ENCODE peak calls at places on chromosome 22, in six cellular contexts. One of them, this sample, is unnamed.
A peak's percentile ranks its signal among the peaks of the same experiment; 100 is the strongest.

GRCh38 chr22:32544953-32545558 is 70.4 kb downstream of the FBXO7 start:
- DNase-seq in neural crest cell: no peak
- DNase-seq in body of pancreas: no peak
- DNase-seq in NCI-H510A treated with DMSO at 0.1 percent for 48 hours: no peak
- DNase-seq in EL: peak; percentile 52
- DNase-seq in A549: no peak
- DNase-seq in this sample: no peak

GRCh38 chr22:39188809-39189208 is 36.3 kb upstream of the CBX7 start:
- DNase-seq in neural crest cell: no peak
- DNase-seq in A549: no peak
- DNase-seq in EL: no peak
- DNase-seq in NCI-H510A treated with DMSO at 0.1 percent for 48 hours: no peak
- DNase-seq in body of pancreas: no peak
- DNase-seq in this sample: no peak

GRCh38 chr22:46626911-46627805 is 7.0 kb downstream of the GRAMD4 start:
- DNase-seq in neural crest cell: no peak
- DNase-seq in EL: no peak
- DNase-seq in body of pancreas: no peak
- DNase-seq in NCI-H510A treated with DMSO at 0.1 percent for 48 hours: no peak
- DNase-seq in A549: no peak
- DNase-seq in this sample: no peak

GRCh38 chr22:39149915-39150847 is 2.3 kb downstream of the CBX7 start:
- DNase-seq in body of pancreas: no peak
- DNase-seq in EL: no peak
- DNase-seq in NCI-H510A treated with DMSO at 0.1 percent for 48 hours: no peak
- DNase-seq in neural crest cell: no peak
- DNase-seq in A549: no peak
- DNase-seq in this sample: no peak

GRCh38 chr22:49077586-49077985 is 750.1 kb downstream of the BRD1 start:
- DNase-seq in body of pancreas: no peak
- DNase-seq in NCI-H510A treated with DMSO at 0.1 percent for 48 hours: no peak
- DNase-seq in neural crest cell: no peak
- DNase-seq in A549: no peak
- DNase-seq in EL: no peak
- DNase-seq in this sample: no peak

GRCh38 chr22:41234815-41235687 is 5.7 kb downstream of the CHADL start:
- DNase-seq in neural crest cell: no peak
- DNase-seq in NCI-H510A treated with DMSO at 0.1 percent for 48 hours: no peak
- DNase-seq in A549: no peak
- DNase-seq in EL: no peak
- DNase-seq in body of pancreas: no peak
- DNase-seq in this sample: no peak

GRCh38 chr22:18035740-18036139 is 11.4 kb upstream of the MICAL3 start:
- DNase-seq in A549: peak; percentile 79
- DNase-seq in body of pancreas: peak; percentile 81
- DNase-seq in NCI-H510A treated with DMSO at 0.1 percent for 48 hours: peak; percentile 92
- DNase-seq in neural crest cell: no peak
- DNase-seq in EL: no peak
- DNase-seq in this sample: no peak

GRCh38 chr22:49983148-49984042 is 22.8 kb downstream of the PIM3 start:
- DNase-seq in neural crest cell: no peak
- DNase-seq in EL: no peak
- DNase-seq in A549: no peak
- DNase-seq in body of pancreas: peak; percentile 17
- DNase-seq in NCI-H510A treated with DMSO at 0.1 percent for 48 hours: no peak
- DNase-seq in this sample: no peak

GRCh38 chr22:25839755-25840154 is 97.8 kb downstream of the MYO18B start:
- DNase-seq in A549: no peak
- DNase-seq in body of pancreas: no peak
- DNase-seq in neural crest cell: no peak
- DNase-seq in EL: no peak
- DNase-seq in NCI-H510A treated with DMSO at 0.1 percent for 48 hours: no peak
- DNase-seq in this sample: no peak

GRCh38 chr22:44382461-44383038 is 69.8 kb upstream of the SHISAL1 start:
- DNase-seq in A549: no peak
- DNase-seq in EL: no peak
- DNase-seq in NCI-H510A treated with DMSO at 0.1 percent for 48 hours: no peak
- DNase-seq in body of pancreas: no peak
- DNase-seq in neural crest cell: no peak
- DNase-seq in this sample: peak; percentile 10

GRCh38 chr22:20566420-20567260 is 59.2 kb downstream of the MED15 start:
- DNase-seq in body of pancreas: peak; percentile 62
- DNase-seq in NCI-H510A treated with DMSO at 0.1 percent for 48 hours: no peak
- DNase-seq in A549: peak; percentile 41
- DNase-seq in neural crest cell: no peak
- DNase-seq in EL: peak; percentile 89
- DNase-seq in this sample: peak; percentile 77

GRCh38 chr22:25153961-25154685 is 45.5 kb upstream of the CRYBB3 start:
- DNase-seq in A549: no peak
- DNase-seq in body of pancreas: peak; percentile 76
- DNase-seq in EL: peak; percentile 6
- DNase-seq in neural crest cell: no peak
- DNase-seq in NCI-H510A treated with DMSO at 0.1 percent for 48 hours: no peak
- DNase-seq in this sample: peak; percentile 62

GRCh38 chr22:42796081-42796480 is 61.0 kb downstream of the ARFGAP3 start:
- DNase-seq in NCI-H510A treated with DMSO at 0.1 percent for 48 hours: no peak
- DNase-seq in EL: no peak
- DNase-seq in A549: no peak
- DNase-seq in body of pancreas: no peak
- DNase-seq in neural crest cell: no peak
- DNase-seq in this sample: no peak

GRCh38 chr22:28670153-28670552 is 9.5 kb downstream of the TTC28 start:
- DNase-seq in EL: no peak
- DNase-seq in body of pancreas: no peak
- DNase-seq in neural crest cell: no peak
- DNase-seq in A549: no peak
- DNase-seq in NCI-H510A treated with DMSO at 0.1 percent for 48 hours: no peak
- DNase-seq in this sample: no peak

GRCh38 chr22:43205261-43205691 is 18.3 kb upstream of the TTLL12 start:
- DNase-seq in neural crest cell: no peak
- DNase-seq in EL: no peak
- DNase-seq in A549: no peak
- DNase-seq in NCI-H510A treated with DMSO at 0.1 percent for 48 hours: no peak
- DNase-seq in body of pancreas: no peak
- DNase-seq in this sample: no peak

GRCh38 chr22:19634206-19634536 is 80.1 kb upstream of the SEPTIN5 start:
- DNase-seq in neural crest cell: no peak
- DNase-seq in body of pancreas: no peak
- DNase-seq in NCI-H510A treated with DMSO at 0.1 percent for 48 hours: no peak
- DNase-seq in EL: no peak
- DNase-seq in A549: no peak
- DNase-seq in this sample: no peak

GRCh38 chr22:37753746-37754145 is 54.0 kb upstream of the GCAT start:
- DNase-seq in neural crest cell: no peak
- DNase-seq in EL: peak; percentile 70
- DNase-seq in NCI-H510A treated with DMSO at 0.1 percent for 48 hours: no peak
- DNase-seq in body of pancreas: peak; percentile 54
- DNase-seq in A549: peak; percentile 60
- DNase-seq in this sample: no peak

GRCh38 chr22:49179886-49180682 is 647.6 kb downstream of the BRD1 start:
- DNase-seq in EL: no peak
- DNase-seq in body of pancreas: no peak
- DNase-seq in A549: no peak
- DNase-seq in NCI-H510A treated with DMSO at 0.1 percent for 48 hours: no peak
- DNase-seq in neural crest cell: no peak
- DNase-seq in this sample: no peak

GRCh38 chr22:30416403-30416802 is 9.2 kb upstream of the MTFP1 start:
- DNase-seq in NCI-H510A treated with DMSO at 0.1 percent for 48 hours: no peak
- DNase-seq in EL: no peak
- DNase-seq in neural crest cell: no peak
- DNase-seq in A549: peak; percentile 46
- DNase-seq in body of pancreas: no peak
- DNase-seq in this sample: peak; percentile 21

GRCh38 chr22:38272373-38273134 is at the start of gene TMEM184B:
- DNase-seq in EL: peak; percentile 74
- DNase-seq in body of pancreas: peak; percentile 84
- DNase-seq in neural crest cell: peak; percentile 75
- DNase-seq in NCI-H510A treated with DMSO at 0.1 percent for 48 hours: peak; percentile 41
- DNase-seq in A549: peak; percentile 55
- DNase-seq in this sample: peak; percentile 55

This sample was measured in astrocyte of the spinal cord.